ENCODE peak calls at places on chromosome 20, in seven cellular contexts. P is body of pancreas, O is GM12865, J is Peyer's patch, I is heart left ventricle, X is uterus, B is PC-9. W is an unnamed sample.

GRCh38 chr20:57509665-57510237 is 15.2 kb downstream of the CTCFL start:
- DNase-seq in P (no peak), J (no peak), X (no peak), I (no peak), B (no peak), O (peak; percentile 28), W (no peak)

GRCh38 chr20:38173237-38174156 is 8.4 kb upstream of the TGM2 start:
- DNase-seq in O (no peak), J (no peak), P (no peak), X (peak; percentile 52), I (no peak), B (peak; percentile 91), W (no peak)

GRCh38 chr20:5843054-5843731 is 93.0 kb downstream of the SHLD1 start:
- DNase-seq in X (no peak), I (no peak), J (no peak), P (no peak), O (peak; percentile 71), B (no peak), W (no peak)

GRCh38 chr20:48613926-48614325 is 213.9 kb downstream of the PREX1 start:
- DNase-seq in J (no peak), X (no peak), P (no peak), B (no peak), I (no peak), O (no peak), W (no peak)

GRCh38 chr20:52313335-52313963 is 121.9 kb upstream of the ZFP64 start:
- DNase-seq in I (no peak), O (no peak), P (peak; percentile 9), X (no peak), J (no peak), B (no peak), W (no peak)

GRCh38 chr20:37543828-37544227 is 16.2 kb upstream of the BLCAP start:
- DNase-seq in O (no peak), I (no peak), X (no peak), P (no peak), J (no peak), B (peak; percentile 71), W (no peak)

GRCh38 chr20:7305971-7306370 is 538.5 kb downstream of the BMP2 start:
- DNase-seq in I (no peak), B (no peak), P (no peak), O (no peak), X (no peak), J (no peak), W (no peak)

GRCh38 chr20:17571153-17571527 is 1.3 kb downstream of the DSTN start:
- DNase-seq in O (peak; percentile 41), P (no peak), I (no peak), B (no peak), X (no peak), J (no peak), W (no peak)

GRCh38 chr20:53774487-53775203 is 181.0 kb upstream of the ZNF217 start:
- DNase-seq in B (peak; percentile 60), J (peak; percentile 1), X (no peak), O (no peak), P (no peak), I (peak; percentile 28), W (no peak)

DNA sequence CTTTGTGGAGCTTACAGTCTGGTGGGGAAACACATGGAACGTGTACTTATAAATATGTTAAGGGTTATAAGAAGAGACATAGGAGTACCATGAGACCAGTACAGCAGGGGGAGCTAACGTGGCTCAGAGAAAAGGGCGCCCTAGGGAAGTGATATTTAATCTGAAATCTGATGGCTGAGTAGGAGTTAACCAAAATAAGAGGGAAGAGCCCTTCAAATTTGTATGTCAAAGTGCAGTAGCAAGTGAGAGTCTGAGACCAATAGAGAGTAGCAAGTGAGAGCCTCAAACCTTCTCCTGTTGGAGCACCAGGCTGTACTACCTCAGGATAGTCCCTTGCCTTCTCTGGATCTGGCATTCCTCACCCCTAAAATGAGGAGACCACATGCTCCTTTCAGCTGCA is 6.1 kb upstream of the PKIG start:
- DNase-seq in P (no peak), O (peak; percentile 66), B (peak; percentile 42), I (peak; percentile 50), X (no peak), J (peak; percentile 56), W (no peak)
- TF ChIP-seq CTCF in P (peak; percentile 8), O (peak; percentile 50), B (peak; percentile 30), I (peak; percentile 46), X (peak; percentile 20), J (peak; percentile 28), W (no peak)

GRCh38 chr20:62155428-62156253 is 12.1 kb downstream of the SS18L1 start:
- DNase-seq in X (no peak), P (no peak), O (no peak), B (peak; percentile 93), J (no peak), I (no peak), W (no peak)
- TF ChIP-seq CTCF in X (no peak), P (no peak), O (no peak), B (no peak), J (no peak), I (no peak), W (no peak)

GRCh38 chr20:31547720-31548298 is 33.6 kb downstream of the HM13 start:
- DNase-seq in X (no peak), O (no peak), I (no peak), J (no peak), B (no peak), P (no peak), W (no peak)

GRCh38 chr20:31549513-31549880 is 35.3 kb downstream of the HM13 start:
- DNase-seq in B (no peak), X (no peak), J (no peak), P (no peak), O (no peak), I (no peak), W (no peak)

GRCh38 chr20:31548823-31549512 is 34.7 kb downstream of the HM13 start:
- DNase-seq in I (no peak), O (no peak), P (no peak), J (no peak), B (no peak), X (no peak), W (no peak)

GRCh38 chr20:31544600-31544999 is 30.4 kb downstream of the HM13 start:
- DNase-seq in O (no peak), J (no peak), B (no peak), I (no peak), P (no peak), X (no peak), W (no peak)

GRCh38 chr20:31547017-31547675 is 32.9 kb downstream of the HM13 start:
- DNase-seq in X (peak; percentile 87), P (peak; percentile 88), J (peak; percentile 75), O (peak; percentile 91), I (peak; percentile 86), B (peak; percentile 69), W (peak; percentile 70)
- TF ChIP-seq CTCF in X (peak; percentile 24), P (peak; percentile 29), J (peak; percentile 27), O (no peak), I (peak; percentile 10), B (no peak), W (no peak)

DNA sequence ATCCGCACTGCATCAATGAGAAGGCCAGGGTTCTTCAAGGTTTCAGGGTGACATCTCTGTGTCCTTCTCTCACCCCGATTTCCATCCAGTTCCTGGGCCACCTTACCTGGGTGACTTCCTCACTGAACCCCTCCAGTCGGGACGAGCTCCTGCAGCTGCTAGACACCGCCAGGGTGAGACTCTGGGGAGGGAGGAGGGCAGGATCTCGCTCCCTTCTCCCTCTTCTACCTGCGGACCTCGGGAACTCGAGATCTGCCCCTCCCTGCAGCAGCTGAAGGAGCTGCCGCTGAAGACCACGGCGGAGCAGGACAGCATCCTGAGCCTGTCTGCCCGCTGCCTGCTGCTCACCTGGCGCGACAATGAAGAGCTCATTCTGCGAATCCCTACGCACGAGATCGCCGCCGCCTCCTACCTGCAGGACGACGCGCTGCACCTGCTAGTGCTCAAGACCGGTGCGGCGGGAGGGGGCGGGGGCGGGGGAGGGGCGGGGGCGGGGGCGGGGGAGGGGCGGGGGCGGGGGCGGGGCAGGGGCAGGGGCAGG is 7.5 kb downstream of the CCM2L start:
- DNase-seq in O (peak; percentile 31), P (peak; percentile 87), X (no peak), B (peak; percentile 73), J (peak; percentile 60), I (no peak), W (peak; percentile 31)
- TF ChIP-seq CTCF in O (no peak), P (peak; percentile 56), X (no peak), B (peak; percentile 61), J (peak; percentile 37), I (no peak), W (no peak)

GRCh38 chr20:9172908-9173307 is 104.0 kb downstream of the PLCB4 start:
- DNase-seq in J (no peak), P (no peak), O (no peak), B (no peak), I (no peak), X (no peak), W (no peak)
- TF ChIP-seq CTCF in J (no peak), P (no peak), O (no peak), B (peak; percentile 15), I (peak; percentile 50), X (no peak), W (no peak)

DNA sequence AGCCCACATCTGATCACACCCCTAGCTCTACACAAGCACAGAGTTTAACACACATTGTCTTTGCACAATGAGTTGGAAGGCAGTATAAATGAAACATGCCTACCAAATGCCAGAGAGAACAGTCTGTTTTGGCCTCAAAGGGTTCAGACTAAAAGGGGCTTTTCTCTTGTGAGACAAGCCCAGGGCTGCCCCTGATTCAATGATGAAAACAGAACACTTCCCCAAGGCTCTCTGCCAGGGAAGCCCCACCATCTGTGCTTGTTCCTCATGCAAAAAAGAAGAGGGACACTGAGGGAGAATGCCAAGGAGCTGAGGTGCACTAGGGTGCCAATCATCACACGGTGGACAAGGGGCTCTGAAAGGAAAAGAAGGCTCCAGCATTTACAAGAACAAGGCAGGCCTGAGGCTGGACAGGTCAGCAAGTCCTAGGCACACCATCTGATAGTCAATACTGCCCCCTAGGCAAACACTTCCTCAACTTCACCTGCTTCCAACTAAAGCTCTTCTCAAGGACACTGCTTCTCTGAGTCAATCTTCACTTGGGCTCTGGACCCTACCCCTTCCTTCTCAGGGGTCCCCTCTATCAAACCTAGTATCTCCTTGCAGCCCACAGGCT is 37.5 kb upstream of the SLC4A11 start:
- DNase-seq in P (peak; percentile 11), B (no peak), I (no peak), J (no peak), O (peak; percentile 50), X (no peak), W (no peak)
- TF ChIP-seq CTCF in P (peak; percentile 18), B (peak; percentile 65), I (no peak), J (peak; percentile 35), O (peak; percentile 30), X (no peak), W (no peak)

GRCh38 chr20:62025832-62026563 is 39.7 kb downstream of the TAF4 start:
- DNase-seq in P (peak; percentile 58), I (peak; percentile 54), J (no peak), O (no peak), X (peak; percentile 29), B (no peak), W (no peak)
- TF ChIP-seq CTCF in P (peak; percentile 68), I (peak; percentile 51), J (peak; percentile 23), O (no peak), X (peak; percentile 50), B (no peak), W (no peak)

W was measured in activated B cell treated with CpG ODN at 0.5 μM for 24 hours.